ENCODE peak calls at places on chromosomes 7 and 10, in nine cellular contexts. B, D, T, A, Y, Q, E, C and L are unnamed samples.

GRCh38 chr7:101124376-101125056 is 2.4 kb upstream of the SERPINE1 start:
- DNase-seq in B (no peak), T (no peak), Q (no peak), C (no peak), Y (peak; percentile 84), A (peak; percentile 58), D (no peak), E (no peak), L (no peak)

GRCh38 chr7:17991866-17992648 is 35.6 kb downstream of the PRPS1L1 start:
- DNase-seq in Q (no peak), Y (no peak), C (no peak), E (no peak), B (peak; percentile 44), A (no peak), T (no peak), D (no peak), L (no peak)

GRCh38 chr7:151520419-151521229 is 929 bp upstream of the RHEB start:
- DNase-seq in B (peak; percentile 62), E (peak; percentile 69), Q (no peak), D (peak; percentile 33), C (peak; percentile 75), T (peak; percentile 94), A (peak; percentile 89), Y (no peak), L (peak; percentile 74)

GRCh38 chr7:1913290-1914282 is 243.5 kb downstream of the ELFN1 start:
- DNase-seq in Y (no peak), T (peak; percentile 68), C (peak; percentile 23), D (no peak), B (no peak), Q (no peak), A (no peak), E (no peak), L (no peak)

GRCh38 chr10:86198271-86198670 is 168.3 kb downstream of the GRID1 start:
- DNase-seq in A (no peak), C (no peak), T (no peak), B (no peak), Y (no peak), E (no peak), D (no peak), Q (no peak), L (no peak)

GRCh38 chr7:99860281-99861127 is 16.3 kb downstream of the OR2AE1 start:
- DNase-seq in T (no peak), A (no peak), E (peak; percentile 72), C (no peak), D (peak; percentile 64), Q (no peak), Y (peak; percentile 97), B (no peak), L (no peak)

GRCh38 chr10:124591123-124591495 is 129.5 kb downstream of the LHPP start:
- DNase-seq in T (peak; percentile 58), B (no peak), E (no peak), Q (no peak), A (no peak), C (peak; percentile 19), Y (no peak), D (no peak), L (no peak)

GRCh38 chr7:150325110-150325611 is 1.8 kb upstream of the ACTR3C start:
- DNase-seq in Q (no peak), Y (no peak), E (peak; percentile 58), B (no peak), C (no peak), T (peak; percentile 80), D (no peak), A (peak; percentile 72), L (peak; percentile 44)

GRCh38 chr7:142557971-142558582 is 191.2 kb upstream of the PRSS1 start:
- DNase-seq in D (no peak), E (peak; percentile 19), A (no peak), Q (no peak), B (peak; percentile 50), Y (peak; percentile 22), C (no peak), T (no peak), L (peak; percentile 13)

GRCh38 chr10:60417024-60417423 is 27.3 kb upstream of the ANK3 start:
- DNase-seq in T (no peak), E (no peak), B (no peak), D (no peak), A (no peak), Q (no peak), Y (no peak), C (no peak), L (no peak)

GRCh38 chr7:89029864-89030263 is 234.3 kb upstream of the TEX47 start:
- DNase-seq in B (no peak), D (no peak), E (no peak), T (no peak), C (no peak), Y (no peak), A (no peak), Q (no peak), L (no peak)

GRCh38 chr7:50359995-50360925 is 55.7 kb downstream of the IKZF1 start:
- DNase-seq in C (no peak), Q (no peak), B (peak; percentile 54), E (no peak), Y (no peak), D (no peak), A (no peak), T (peak; percentile 88), L (no peak)
- TF ChIP-seq POLR2A in C (no peak), Q (peak; percentile 57), B (peak; percentile 37), E (no peak), Y (no peak), D (no peak), A (no peak), T (no peak), L (no peak)

GRCh38 chr10:28679941-28680752 is 2.8 kb downstream of the BAMBI start:
- DNase-seq in B (no peak), T (no peak), D (peak; percentile 15), Q (no peak), Y (peak; percentile 58), A (peak; percentile 55), C (no peak), E (peak; percentile 41), L (no peak)

GRCh38 chr10:28684157-28684985 is 7.0 kb downstream of the BAMBI start:
- DNase-seq in A (no peak), C (no peak), B (no peak), D (no peak), Y (no peak), T (no peak), E (no peak), Q (no peak), L (no peak)

GRCh38 chr10:28678687-28679457 is 1.6 kb downstream of the BAMBI start:
- DNase-seq in D (no peak), Q (no peak), C (no peak), B (no peak), T (no peak), E (no peak), Y (peak; percentile 84), A (peak; percentile 37), L (no peak)

GRCh38 chr10:28681928-28682750 is 4.8 kb downstream of the BAMBI start:
- DNase-seq in D (no peak), T (no peak), A (peak; percentile 14), E (no peak), C (no peak), B (no peak), Q (no peak), Y (no peak), L (no peak)

GRCh38 chr10:28681345-28681763 is 4.0 kb downstream of the BAMBI start:
- DNase-seq in C (no peak), A (peak; percentile 54), T (no peak), B (no peak), E (no peak), D (peak; percentile 15), Y (no peak), Q (no peak), L (no peak)
- H3K4me3 ChIP-seq in C (peak overlapping the region; percentile 83), A (no peak overlapping the region), T (no peak overlapping the region), B (no peak overlapping the region), E (no peak overlapping the region), D (no peak overlapping the region), Y (peak overlapping the region; percentile 23), Q (no peak overlapping the region), L (no peak overlapping the region)

GRCh38 chr10:30447125-30447799 is 13.3 kb downstream of the MAP3K8 start:
- DNase-seq in T (no peak), E (no peak), C (no peak), Y (no peak), D (no peak), B (no peak), A (no peak), Q (no peak), L (no peak)

GRCh38 chr10:30443049-30443448 is 9.1 kb downstream of the MAP3K8 start:
- DNase-seq in D (no peak), E (no peak), Q (no peak), T (no peak), B (no peak), A (no peak), C (no peak), Y (no peak), L (no peak)

GRCh38 chr10:30441974-30442606 is 8.1 kb downstream of the MAP3K8 start:
- DNase-seq in C (no peak), T (no peak), A (no peak), B (no peak), Y (no peak), D (no peak), Q (no peak), E (no peak), L (no peak)

GRCh38 chr10:30439931-30440330 is 5.9 kb downstream of the MAP3K8 start:
- DNase-seq in Q (no peak), A (no peak), E (no peak), T (no peak), C (no peak), Y (no peak), B (no peak), D (no peak), L (no peak)

DNA sequence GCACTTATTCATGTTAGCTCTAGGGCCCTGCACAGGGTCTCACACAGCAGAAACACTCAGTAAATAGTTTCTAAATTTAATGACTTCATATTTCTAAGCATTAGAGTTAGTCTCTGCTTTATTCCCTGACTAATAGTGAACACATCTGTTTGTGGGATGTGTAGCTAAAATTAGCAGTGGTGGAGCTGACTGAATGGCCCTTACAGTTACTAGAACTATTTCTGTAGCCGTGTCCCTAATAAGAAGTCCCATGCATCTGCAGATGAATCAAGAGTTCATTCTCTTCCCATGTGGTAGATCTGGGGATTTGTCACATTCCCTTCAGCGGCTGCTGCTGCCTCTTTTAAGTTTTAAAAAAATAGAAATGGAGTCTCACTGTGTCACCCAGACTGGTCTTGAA is 11.7 kb downstream of the MAP3K8 start:
- DNase-seq in Q (no peak), Y (no peak), B (no peak), T (no peak), D (no peak), E (no peak), C (no peak), A (no peak), L (no peak)
- H3K27ac ChIP-seq in Q (peak overlapping the region; percentile 56), Y (no peak overlapping the region), B (peak overlapping the region; percentile 51), T (peak overlapping the region; percentile 22), D (no peak overlapping the region), E (no peak overlapping the region), C (peak overlapping the region; percentile 29), A (no peak overlapping the region), L (no peak overlapping the region)

GRCh38 chr7:9846902-9847301 is 1126.8 kb upstream of the PHF14 start:
- DNase-seq in Y (no peak), T (no peak), B (no peak), E (no peak), Q (no peak), D (no peak), A (no peak), C (no peak), L (no peak)
- TF ChIP-seq POLR2A in Y (no peak), T (no peak), B (no peak), E (no peak), Q (no peak), D (no peak), A (no peak), C (no peak), L (no peak)

GRCh38 chr10:102437515-102437914 is 5.1 kb upstream of the CUEDC2 start:
- DNase-seq in Q (no peak), B (no peak), E (no peak), Y (no peak), T (no peak), D (no peak), C (no peak), A (no peak), L (no peak)
- H3K4me3 ChIP-seq in Q (no peak overlapping the region), B (no peak overlapping the region), E (no peak overlapping the region), Y (no peak overlapping the region), T (no peak overlapping the region), D (no peak overlapping the region), C (no peak overlapping the region), A (no peak overlapping the region), L (no peak overlapping the region)